ENCODE peak calls at places on chromosome 11, in six cellular contexts. V, T, R, E, K and W are unnamed samples. For H3K4me1 and H3K27me3, the result is how much of the 10 kb centered on the place peaks cover.

GRCh38 chr11:88174627-88175003 is 628 bp downstream of the RAB38 start:
- DNase-seq in V (peak), T (no peak), R (peak), E (peak), K (peak), W (peak)

GRCh38 chr11:130003717-130004001 is 1.0 kb upstream of the PRDM10 start:
- DNase-seq in V (no peak), T (no peak), R (no peak), E (no peak), K (no peak), W (peak)

GRCh38 chr11:123163621-123164020 is 31.4 kb downstream of the CLMP start:
- DNase-seq in V (no peak), T (no peak), R (no peak), E (no peak), K (no peak), W (no peak)

GRCh38 chr11:74084796-74085541 is 76.1 kb upstream of the UCP3 start:
- DNase-seq in V (peak), T (no peak), R (no peak), E (no peak), K (no peak), W (no peak)

GRCh38 chr11:17813391-17814059 is 78.9 kb downstream of the KCNC1 start:
- DNase-seq in V (no peak), T (no peak), R (no peak), E (no peak), K (no peak), W (no peak)

GRCh38 chr11:101860694-101861371 is 54.0 kb upstream of the CEP126 start:
- DNase-seq in V (peak), T (peak), R (peak), E (no peak), K (no peak), W (peak)

GRCh38 chr11:30254307-30255298 is 23.8 kb downstream of the FSHB start:
- DNase-seq in V (no peak), T (no peak), R (no peak), E (no peak), K (no peak), W (no peak)

GRCh38 chr11:83663984-83664383 is 377.8 kb upstream of the CCDC90B start:
- DNase-seq in V (no peak), T (no peak), R (no peak), E (no peak), K (no peak), W (no peak)

GRCh38 chr11:124865902-124866851 is 945 bp downstream of the ROBO3 start:
- DNase-seq in V (peak), T (peak), R (no peak), E (peak), K (peak), W (peak)

GRCh38 chr11:62574363-62575057 is 819 bp upstream of the EEF1G start:
- DNase-seq in V (peak), T (peak), R (no peak), E (no peak), K (peak), W (peak)

GRCh38 chr11:57624864-57625263 is 24.8 kb downstream of the YPEL4 start:
- DNase-seq in V (no peak), T (no peak), R (no peak), E (no peak), K (no peak), W (no peak)

GRCh38 chr11:57643802-57644201 is 5.9 kb downstream of the YPEL4 start:
- DNase-seq in V (peak), T (no peak), R (no peak), E (no peak), K (no peak), W (no peak)

GRCh38 chr11:43359432-43359818 is 705 bp downstream of the TTC17 start:
- DNase-seq in V (peak), T (peak), R (no peak), E (no peak), K (no peak), W (peak)

GRCh38 chr11:19426719-19427066 is 185.9 kb upstream of the E2F8 start:
- DNase-seq in V (no peak), T (no peak), R (no peak), E (no peak), K (no peak), W (no peak)

GRCh38 chr11:2933376-2934056 is 4.3 kb upstream of the PHLDA2 start:
- DNase-seq in V (peak), T (no peak), R (peak), E (peak), K (peak), W (no peak)

GRCh38 chr11:46378811-46379482 is 2.5 kb upstream of the MDK start:
- DNase-seq in V (no peak), T (no peak), R (no peak), E (no peak), K (no peak), W (no peak)
- H3K4me3 ChIP-seq in V (no peak), T (no peak), R (no peak), E (no peak), K (no peak), W (no peak)

GRCh38 chr11:118212781-118213565 is 11.8 kb downstream of the JAML start:
- DNase-seq in V (no peak), T (no peak), R (no peak), E (no peak), K (no peak), W (no peak)

GRCh38 chr11:118212131-118212725 is 12.6 kb downstream of the JAML start:
- DNase-seq in V (no peak), T (no peak), R (no peak), E (no peak), K (no peak), W (no peak)

GRCh38 chr11:118214210-118214914 is 10.4 kb downstream of the JAML start:
- DNase-seq in V (no peak), T (no peak), R (no peak), E (no peak), K (no peak), W (no peak)

GRCh38 chr11:118215262-118215661 is 9.5 kb downstream of the JAML start:
- DNase-seq in V (no peak), T (peak), R (no peak), E (no peak), K (no peak), W (no peak)

DNA sequence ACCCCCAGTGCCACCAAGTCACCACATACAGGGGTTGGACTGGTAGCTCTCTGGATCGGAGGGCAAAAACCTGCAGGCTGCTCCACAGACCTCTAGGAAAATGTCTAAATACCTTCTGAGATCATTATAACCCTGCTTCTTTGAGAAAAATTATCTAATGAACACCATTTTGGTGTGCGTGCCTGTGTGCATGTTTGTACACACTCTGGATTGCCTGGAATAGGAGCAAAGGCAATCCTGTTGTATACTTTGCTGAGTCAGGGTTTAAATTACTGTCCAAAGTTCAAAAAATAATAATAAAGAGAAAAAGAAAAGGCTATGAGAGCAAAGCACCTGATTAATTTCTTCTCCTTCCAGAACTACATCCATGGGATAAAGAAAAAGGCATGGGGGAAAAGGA is 11.0 kb downstream of the JAML start:
- DNase-seq in V (no peak), T (no peak), R (no peak), E (no peak), K (no peak), W (no peak)
- H3K4me1 ChIP-seq in V (under half), T (half or more), R (under half), E (under half), K (under half), W (under half)

GRCh38 chr11:12677131-12677530 is 2.9 kb downstream of the TEAD1 start:
- DNase-seq in V (no peak), T (no peak), R (no peak), E (no peak), K (no peak), W (peak)

GRCh38 chr11:12675951-12676711 is 1.9 kb downstream of the TEAD1 start:
- DNase-seq in V (peak), T (no peak), R (no peak), E (peak), K (no peak), W (peak)

GRCh38 chr11:12678991-12679390 is 4.8 kb downstream of the TEAD1 start:
- DNase-seq in V (no peak), T (no peak), R (no peak), E (no peak), K (no peak), W (no peak)

GRCh38 chr11:12679471-12679870 is 5.2 kb downstream of the TEAD1 start:
- DNase-seq in V (no peak), T (no peak), R (no peak), E (no peak), K (no peak), W (no peak)

GRCh38 chr11:12678092-12678491 is 3.9 kb downstream of the TEAD1 start:
- DNase-seq in V (no peak), T (no peak), R (no peak), E (no peak), K (no peak), W (no peak)
- H3K27me3 ChIP-seq in V (under half), T (under half), R (under half), E (under half), K (under half), W (under half)

GRCh38 chr11:67374571-67375276 is 1.3 kb upstream of the CLCF1 start:
- DNase-seq in V (no peak), T (no peak), R (no peak), E (no peak), K (no peak), W (no peak)
- H3K4me3 ChIP-seq in V (no peak), T (peak), R (peak), E (no peak), K (no peak), W (no peak)

GRCh38 chr11:12453243-12453642 is 75.9 kb downstream of the PARVA start:
- DNase-seq in V (no peak), T (no peak), R (no peak), E (no peak), K (no peak), W (no peak)

GRCh38 chr11:12448131-12448939 is 71.0 kb downstream of the PARVA start:
- DNase-seq in V (no peak), T (no peak), R (no peak), E (no peak), K (no peak), W (no peak)

GRCh38 chr11:12449961-12450715 is 72.8 kb downstream of the PARVA start:
- DNase-seq in V (peak), T (no peak), R (peak), E (no peak), K (no peak), W (no peak)

GRCh38 chr11:12454782-12455181 is 77.4 kb downstream of the PARVA start:
- DNase-seq in V (peak), T (no peak), R (no peak), E (no peak), K (no peak), W (no peak)

DNA sequence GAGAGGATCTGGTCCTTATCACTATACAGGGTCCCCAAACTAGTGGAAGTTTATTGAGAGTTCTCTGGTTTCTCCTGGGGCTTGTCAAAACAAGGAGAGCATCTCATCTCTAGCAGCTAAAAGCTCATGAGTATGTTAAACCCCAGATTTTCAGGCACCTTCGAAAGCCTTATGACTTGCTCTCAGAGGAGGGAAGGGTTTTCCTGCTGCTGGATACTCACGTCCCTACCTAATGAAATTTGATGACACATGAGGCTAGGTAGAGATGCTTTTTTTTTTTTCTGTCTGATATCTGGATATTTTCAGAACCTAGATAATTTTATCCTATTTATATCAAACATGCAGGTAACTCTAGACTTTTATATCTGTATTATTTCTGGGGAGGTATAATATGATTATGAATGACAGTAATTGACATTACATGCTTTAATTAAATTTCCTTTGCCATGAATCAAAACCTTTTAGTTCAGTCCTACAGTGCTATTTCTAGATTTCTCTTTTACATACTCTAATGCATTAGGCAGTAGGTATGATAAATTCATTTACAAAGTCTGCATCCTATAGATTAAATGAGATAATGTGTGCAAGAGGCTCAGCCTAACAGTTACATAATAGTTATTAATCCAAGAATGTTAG is 73.9 kb downstream of the PARVA start:
- DNase-seq in V (no peak), T (no peak), R (no peak), E (no peak), K (no peak), W (no peak)
- H3K4me1 ChIP-seq in V (under half), T (under half), R (under half), E (half or more), K (under half), W (under half)

GRCh38 chr11:44726278-44727113 is at the start of gene TSPAN18:
- DNase-seq in V (no peak), T (peak), R (no peak), E (peak), K (peak), W (peak)
- H3K27me3 ChIP-seq in V (half or more), T (under half), R (under half), E (under half), K (under half), W (under half)

GRCh38 chr11:118915396-118915795 is 10.3 kb downstream of the BCL9L start:
- DNase-seq in V (no peak), T (no peak), R (no peak), E (peak), K (no peak), W (no peak)

GRCh38 chr11:118914178-118914918 is 11.4 kb downstream of the BCL9L start:
- DNase-seq in V (no peak), T (peak), R (no peak), E (no peak), K (peak), W (no peak)

GRCh38 chr11:118912742-118913410 is 12.8 kb downstream of the BCL9L start:
- DNase-seq in V (peak), T (peak), R (no peak), E (no peak), K (peak), W (no peak)

GRCh38 chr11:118911880-118912741 is 13.6 kb downstream of the BCL9L start:
- DNase-seq in V (peak), T (no peak), R (peak), E (peak), K (peak), W (peak)

DNA sequence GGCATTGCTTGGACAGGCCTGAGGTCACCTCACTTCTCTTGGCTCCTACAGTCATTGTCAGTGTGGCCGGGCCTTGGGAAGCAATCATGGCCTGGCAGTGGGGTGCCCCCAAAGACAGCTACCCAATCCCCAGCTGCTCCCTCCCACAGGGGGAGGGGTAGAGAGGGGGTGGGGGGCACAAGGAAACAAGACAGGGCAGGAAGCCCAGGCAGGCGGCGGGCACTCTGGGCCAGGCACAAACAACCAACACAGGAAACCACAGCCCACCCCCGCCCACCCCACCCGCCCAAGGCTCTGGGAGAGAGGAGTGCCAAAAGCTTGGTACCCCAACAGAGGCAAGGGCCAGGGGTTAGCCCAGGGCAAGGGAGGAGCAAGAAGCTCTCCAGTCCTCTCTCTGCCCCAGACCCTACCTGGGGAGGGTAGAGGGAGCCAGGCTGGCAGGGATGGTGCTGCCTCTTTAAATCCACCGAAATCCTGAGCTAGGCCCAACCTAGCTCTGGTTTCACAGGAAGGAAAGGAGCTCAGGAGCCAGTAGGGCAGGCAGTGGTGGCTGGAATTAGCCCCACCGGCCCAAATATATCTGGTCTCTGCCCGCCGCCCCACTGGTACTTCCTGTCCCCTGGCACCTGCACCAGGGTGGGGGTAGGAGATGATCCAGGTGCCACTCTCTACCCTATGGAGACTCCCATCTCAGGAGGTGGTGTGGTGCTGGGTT is 12.2 kb downstream of the BCL9L start:
- DNase-seq in V (no peak), T (no peak), R (no peak), E (no peak), K (no peak), W (no peak)
- H3K4me3 ChIP-seq in V (no peak), T (peak), R (peak), E (no peak), K (no peak), W (no peak)

GRCh38 chr11:61090982-61091372 is 11.3 kb upstream of the CD5 start:
- DNase-seq in V (no peak), T (no peak), R (no peak), E (no peak), K (no peak), W (no peak)
- H3K4me1 ChIP-seq in V (under half), T (under half), R (under half), E (under half), K (under half), W (under half)

GRCh38 chr11:61555978-61556377 is 24.9 kb downstream of the SYT7 start:
- DNase-seq in V (no peak), T (no peak), R (no peak), E (no peak), K (no peak), W (no peak)
- H3K27me3 ChIP-seq in V (half or more), T (under half), R (under half), E (under half), K (under half), W (half or more)